ENCODE peak calls at places on chromosomes 16 and 17, in seven cellular contexts. I, Q, C, V, H, T and K are unnamed samples.
A peak's percentile ranks its signal among the peaks of the same experiment; 100 is the strongest.

GRCh38 chr17:20010099-20010863 is 1.1 kb downstream of the SPECC1 start:
- DNase-seq in C (no peak), H (no peak), Q (no peak), V (no peak), T (peak; percentile 45), I (peak; percentile 76), K (peak; percentile 48)

GRCh38 chr16:23391381-23392222 is 61.4 kb downstream of the COG7 start:
- DNase-seq in V (no peak), C (no peak), I (no peak), H (no peak), Q (no peak), T (no peak), K (no peak)

GRCh38 chr17:9705745-9706144 is 60.4 kb downstream of the USP43 start:
- DNase-seq in T (no peak), Q (no peak), I (no peak), V (no peak), C (no peak), H (no peak), K (no peak)

GRCh38 chr16:78598186-78598585 is 498.7 kb downstream of the WWOX start:
- DNase-seq in V (no peak), T (no peak), C (no peak), I (no peak), H (no peak), Q (no peak), K (no peak)

GRCh38 chr16:57303021-57303909 is 18.8 kb upstream of the PLLP start:
- DNase-seq in Q (no peak), V (peak; percentile 33), H (peak; percentile 7), I (no peak), T (no peak), C (no peak), K (no peak)

GRCh38 chr17:633641-634091 is 81.0 kb downstream of the VPS53 start:
- DNase-seq in V (no peak), H (no peak), Q (no peak), T (no peak), C (no peak), I (no peak), K (no peak)

GRCh38 chr16:28182183-28182582 is 29.6 kb downstream of the XPO6 start:
- DNase-seq in T (no peak), H (no peak), C (no peak), I (peak; percentile 29), Q (no peak), V (no peak), K (no peak)

GRCh38 chr17:57368637-57369336 is 112.5 kb downstream of the MSI2 start:
- DNase-seq in Q (no peak), T (no peak), I (no peak), H (no peak), C (no peak), V (no peak), K (no peak)

GRCh38 chr17:48297825-48298224 is 132.2 kb downstream of the SKAP1 start:
- DNase-seq in H (no peak), I (no peak), T (no peak), C (no peak), Q (no peak), V (no peak), K (no peak)

GRCh38 chr17:65297384-65297783 is 160.2 kb downstream of the RGS9 start:
- DNase-seq in T (no peak), V (no peak), C (no peak), I (peak; percentile 27), Q (no peak), H (no peak), K (no peak)

GRCh38 chr16:82603784-82604411 is 22.9 kb upstream of the CDH13 start:
- DNase-seq in T (peak; percentile 35), C (peak; percentile 58), V (no peak), I (peak; percentile 28), H (no peak), Q (no peak), K (no peak)

GRCh38 chr17:17304521-17304985 is 1.4 kb downstream of the NT5M start:
- DNase-seq in I (peak; percentile 74), C (no peak), T (no peak), H (no peak), Q (no peak), V (no peak), K (no peak)

GRCh38 chr16:75861981-75862380 is 135.7 kb upstream of the CPHXL start:
- DNase-seq in H (no peak), V (no peak), Q (no peak), C (no peak), I (no peak), T (no peak), K (no peak)

GRCh38 chr16:72921620-72922019 is 126.3 kb downstream of the ZFHX3 start:
- DNase-seq in V (no peak), T (no peak), I (no peak), H (no peak), Q (peak; percentile 64), C (no peak), K (no peak)

GRCh38 chr16:31181102-31181830 is 1.3 kb downstream of the FUS start:
- DNase-seq in V (peak; percentile 47), C (no peak), I (peak; percentile 62), H (no peak), Q (peak; percentile 67), T (peak; percentile 28), K (no peak)

GRCh38 chr17:74742978-74743545 is 5.4 kb upstream of the NHERF1 start:
- DNase-seq in Q (no peak), T (no peak), I (no peak), H (no peak), V (peak; percentile 30), C (no peak), K (no peak)

GRCh38 chr17:66357037-66357436 is 54.6 kb downstream of the PRKCA start:
- DNase-seq in I (peak; percentile 37), V (no peak), H (no peak), T (no peak), Q (no peak), C (no peak), K (no peak)

GRCh38 chr16:81293909-81294802 is 20.6 kb upstream of the GAN start:
- DNase-seq in C (no peak), V (no peak), Q (no peak), H (no peak), T (no peak), I (no peak), K (no peak)

GRCh38 chr17:3972281-3972731 is 8.1 kb upstream of the ATP2A3 start:
- DNase-seq in V (no peak), Q (peak; percentile 38), C (no peak), H (no peak), T (no peak), I (peak; percentile 57), K (no peak)

GRCh38 chr17:30454635-30455034 is 22.6 kb upstream of the GOSR1 start:
- DNase-seq in Q (no peak), I (peak; percentile 56), H (no peak), V (no peak), C (no peak), T (no peak), K (no peak)

GRCh38 chr17:63247706-63248105 is 198.4 kb downstream of the CYB561 start:
- DNase-seq in T (no peak), Q (no peak), H (no peak), V (no peak), I (no peak), C (no peak), K (no peak)

GRCh38 chr17:82019905-82020873 is 2.5 kb downstream of the CENPX start:
- DNase-seq in T (peak; percentile 63), Q (peak; percentile 85), V (peak; percentile 58), I (peak; percentile 79), C (peak; percentile 54), H (peak; percentile 79), K (no peak)

GRCh38 chr17:1871743-1872142 is 41.9 kb downstream of the RPA1 start:
- DNase-seq in C (no peak), I (no peak), V (no peak), H (no peak), Q (no peak), T (no peak), K (no peak)

GRCh38 chr17:12406623-12407228 is 259.0 kb upstream of the MYOCD start:
- DNase-seq in H (no peak), V (no peak), Q (no peak), T (no peak), C (no peak), I (no peak), K (no peak)

GRCh38 chr17:10837987-10838386 is at the start of gene PIRT:
- DNase-seq in Q (no peak), T (no peak), V (no peak), C (no peak), I (no peak), H (no peak), K (no peak)

GRCh38 chr16:10067406-10067805 is 114.8 kb downstream of the GRIN2A start:
- DNase-seq in T (no peak), H (no peak), I (no peak), V (no peak), Q (no peak), C (no peak), K (no peak)

GRCh38 chr17:6350806-6351205 is 84.1 kb downstream of the AIPL1 start:
- DNase-seq in T (no peak), I (no peak), Q (no peak), C (no peak), H (no peak), V (no peak), K (no peak)

GRCh38 chr17:34572483-34572882 is 6.9 kb upstream of the TMEM132E start:
- DNase-seq in H (no peak), Q (no peak), I (no peak), V (no peak), T (no peak), C (no peak), K (no peak)

GRCh38 chr17:18226284-18226945 is 980 bp downstream of the LLGL1 start:
- DNase-seq in C (no peak), Q (no peak), H (no peak), V (no peak), T (no peak), I (peak; percentile 36), K (no peak)

GRCh38 chr17:43790311-43790940 is 10.2 kb downstream of the CFAP97D1 start:
- DNase-seq in Q (no peak), V (no peak), C (no peak), T (no peak), I (no peak), H (no peak), K (no peak)
- TF ChIP-seq CTCF in Q (no peak), V (no peak), C (no peak), T (no peak), I (no peak), H (no peak), K (peak; percentile 36)

GRCh38 chr17:61574542-61575351 is 16.3 kb downstream of the NACA2 start:
- DNase-seq in C (no peak), T (no peak), H (no peak), V (no peak), I (peak; percentile 16), Q (no peak), K (peak; percentile 50)
- TF ChIP-seq CTCF in C (no peak), T (no peak), H (no peak), V (no peak), I (no peak), Q (no peak), K (peak; percentile 70)

DNA sequence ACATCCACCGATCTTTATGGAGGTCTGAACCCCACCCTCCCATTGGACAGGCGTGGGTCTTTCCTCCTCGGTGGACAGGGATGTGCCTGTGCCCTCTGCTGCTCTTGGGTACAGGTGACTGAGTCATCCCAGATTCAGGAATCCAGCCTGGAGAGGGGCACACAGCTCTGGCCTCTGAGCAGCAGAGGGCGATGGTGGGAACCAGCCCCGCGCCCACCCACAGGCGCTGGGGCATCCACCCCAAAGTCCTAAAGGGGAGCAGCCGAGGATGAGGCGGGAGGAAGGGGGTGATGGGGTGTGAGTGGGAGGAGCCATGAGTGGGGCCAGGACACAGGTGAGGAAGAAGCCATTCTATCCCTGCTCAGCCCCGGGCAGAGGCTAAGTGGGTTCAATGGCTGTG is 35.0 kb downstream of the ENGASE start:
- DNase-seq in Q (no peak), I (no peak), C (no peak), V (no peak), T (no peak), H (no peak), K (no peak)
- TF ChIP-seq CTCF in Q (no peak), I (peak; percentile 21), C (no peak), V (no peak), T (no peak), H (no peak), K (peak; percentile 27)

GRCh38 chr17:77285594-77286390 is 145.0 kb downstream of the SEC14L1 start:
- DNase-seq in C (peak; percentile 48), V (no peak), I (peak; percentile 82), Q (peak; percentile 66), T (peak; percentile 85), H (no peak), K (no peak)
- TF ChIP-seq CTCF in C (no peak), V (no peak), I (no peak), Q (no peak), T (no peak), H (no peak), K (no peak)